ENCODE peak calls at places on chromosomes 4 and X, in nine cellular contexts. Z is RPMI8226, W is fibroblast of villous mesenchyme, B is iPS DF 19.7, H is H4, P is activated B cell treated with CpG ODN at 0.5 μM for 24 hours, J is Daoy, A is NCI-H187, C is astrocyte of the cerebellum. S is an unnamed sample.

GRCh38 chrX:134171661-134172587 is 65.1 kb upstream of the CCDC160 start:
- DNase-seq in W (peak), H (no peak), Z (no peak), B (no peak), C (no peak), P (peak), J (peak), A (no peak), S (peak)

GRCh38 chrX:154458116-154458953 is at the start of gene PLXNA3:
- DNase-seq in H (no peak), C (no peak), J (peak), W (peak), A (no peak), P (peak), Z (peak), B (no peak), S (peak)

GRCh38 chrX:80511969-80512760 is 91.9 kb downstream of the TENT5D start:
- DNase-seq in P (no peak), W (peak), B (no peak), C (no peak), J (no peak), H (peak), A (no peak), Z (no peak), S (no peak)

GRCh38 chrX:134544614-134545255 is 84.8 kb downstream of the HPRT1 start:
- DNase-seq in B (no peak), C (no peak), A (no peak), Z (no peak), W (no peak), J (no peak), P (no peak), H (no peak), S (no peak)

GRCh38 chrX:24231169-24231568 is 81.6 kb downstream of the ZFX start:
- DNase-seq in B (no peak), W (peak), Z (peak), J (peak), P (no peak), A (no peak), H (peak), C (no peak), S (no peak)

GRCh38 chrX:26352891-26353430 is 137.0 kb downstream of the MAGEB5 start:
- DNase-seq in Z (peak), J (no peak), C (no peak), P (no peak), A (no peak), H (no peak), B (no peak), W (no peak), S (no peak)

GRCh38 chr4:4995103-4995761 is 24.0 kb downstream of the CYTL1 start:
- DNase-seq in H (peak), C (no peak), B (peak), Z (peak), W (peak), P (peak), A (peak), J (peak), S (peak)

GRCh38 chr4:29756966-29757365 is 963.2 kb upstream of the PCDH7 start:
- DNase-seq in H (no peak), Z (no peak), B (no peak), A (no peak), W (no peak), P (no peak), C (no peak), J (no peak), S (no peak)

GRCh38 chr4:119510750-119511149 is 117.9 kb downstream of the PDE5A start:
- DNase-seq in C (no peak), P (no peak), Z (no peak), H (no peak), J (no peak), W (peak), A (no peak), B (no peak), S (no peak)

GRCh38 chr4:169404959-169405358 is 134.2 kb upstream of the SH3RF1 start:
- DNase-seq in A (no peak), C (no peak), J (no peak), B (peak), W (peak), H (no peak), Z (no peak), P (no peak), S (no peak)

GRCh38 chrX:69189972-69190371 is 24.7 kb upstream of the PJA1 start:
- DNase-seq in J (no peak), W (peak), Z (no peak), A (no peak), C (no peak), B (no peak), H (no peak), P (no peak), S (peak)

GRCh38 chr4:5524451-5524850 is 183.9 kb downstream of the EVC2 start:
- DNase-seq in Z (no peak), B (no peak), A (no peak), P (no peak), H (no peak), C (no peak), J (peak), W (no peak), S (no peak)

GRCh38 chr4:76758996-76759395 is 138.9 kb downstream of the SOWAHB start:
- DNase-seq in A (no peak), B (no peak), J (no peak), W (no peak), Z (no peak), C (no peak), H (no peak), P (no peak), S (no peak)

GRCh38 chr4:110636677-110637407 is 14.0 kb upstream of the PITX2 start:
- DNase-seq in Z (no peak), H (peak), P (no peak), A (no peak), J (peak), W (peak), C (no peak), B (no peak), S (no peak)

GRCh38 chrX:46649421-46650260 is 76.1 kb downstream of the CHST7 start:
- DNase-seq in Z (peak), B (peak), J (peak), W (peak), A (no peak), H (no peak), C (peak), P (no peak), S (peak)

S was measured in Right ventricle myocardium superior.